ENCODE peak calls at places on chromosomes 12 and 14, in seven cellular contexts. U, C, O, I, K, T and D are unnamed samples.

GRCh38 chr12:32264995-32265394 is 134.4 kb upstream of the FGD4 start:
- DNase-seq in U (no peak), C (no peak), O (no peak), I (no peak), K (no peak), T (no peak), D (no peak)

GRCh38 chr12:120019942-120020341 is 30.9 kb downstream of the BICDL1 start:
- DNase-seq in U (no peak), C (no peak), O (no peak), I (no peak), K (no peak), T (no peak), D (no peak)

GRCh38 chr14:76780360-76780759 is 19.1 kb downstream of the VASH1 start:
- DNase-seq in U (no peak), C (no peak), O (no peak), I (no peak), K (no peak), T (no peak), D (no peak)

GRCh38 chr14:81231540-81231939 is 10.8 kb upstream of the GTF2A1 start:
- DNase-seq in U (no peak), C (no peak), O (no peak), I (no peak), K (no peak), T (no peak), D (no peak)

GRCh38 chr12:131505561-131505960 is 205.3 kb upstream of the SFSWAP start:
- DNase-seq in U (no peak), C (no peak), O (no peak), I (no peak), K (peak; percentile 38), T (no peak), D (no peak)

GRCh38 chr12:132014092-132014914 is 64.6 kb downstream of the EP400 start:
- DNase-seq in U (no peak), C (no peak), O (no peak), I (no peak), K (no peak), T (no peak), D (no peak)

GRCh38 chr12:52644078-52644415 is 8.0 kb downstream of the KRT2 start:
- DNase-seq in U (no peak), C (no peak), O (no peak), I (no peak), K (no peak), T (no peak), D (no peak)

GRCh38 chr12:71752887-71753286 is 1.8 kb upstream of the RAB21 start:
- DNase-seq in U (no peak), C (no peak), O (no peak), I (no peak), K (no peak), T (no peak), D (no peak)

GRCh38 chr14:104702106-104702505 is 12.7 kb downstream of the INF2 start:
- DNase-seq in U (no peak), C (no peak), O (no peak), I (no peak), K (no peak), T (no peak), D (no peak)

GRCh38 chr12:67354322-67354721 is 85.2 kb downstream of the CAND1 start:
- DNase-seq in U (no peak), C (no peak), O (no peak), I (no peak), K (no peak), T (no peak), D (no peak)

GRCh38 chr14:75096959-75097358 is 27.5 kb downstream of the ZC2HC1C start:
- DNase-seq in U (no peak), C (no peak), O (no peak), I (no peak), K (no peak), T (no peak), D (no peak)

GRCh38 chr12:3041558-3042164 is 35.5 kb upstream of the TSPAN9 start:
- DNase-seq in U (peak; percentile 93), C (peak; percentile 73), O (peak; percentile 86), I (peak; percentile 15), K (peak; percentile 78), T (peak; percentile 74), D (peak; percentile 0)

GRCh38 chr14:102029956-102030355 is 56.9 kb downstream of the HSP90AA1 start:
- DNase-seq in U (no peak), C (no peak), O (no peak), I (no peak), K (no peak), T (no peak), D (no peak)

GRCh38 chr12:102917026-102917787 is at the start of gene PAH:
- DNase-seq in U (no peak), C (peak; percentile 65), O (no peak), I (no peak), K (peak; percentile 54), T (peak; percentile 7), D (no peak)